ENCODE peak calls at places on chromosome 18, in four cellular contexts. One of them, this sample, is unnamed.

GRCh38 chr18:67517224-67517765 is 775 bp upstream of the DSEL start:
- DNase-seq in HepG2: no peak
- DNase-seq in GM12878: no peak
- DNase-seq in K562: no peak
- DNase-seq in this sample: no peak

GRCh38 chr18:11587432-11587831 is 22.0 kb upstream of the SLC35G4 start:
- DNase-seq in HepG2: no peak
- DNase-seq in GM12878: no peak
- DNase-seq in K562: no peak
- DNase-seq in this sample: no peak

GRCh38 chr18:48908916-48909315 is 41.8 kb downstream of the SMAD7 start:
- DNase-seq in HepG2: no peak
- DNase-seq in GM12878: no peak
- DNase-seq in K562: no peak
- DNase-seq in this sample: no peak

GRCh38 chr18:40357536-40357935 is 1597.5 kb upstream of the PIK3C3 start:
- DNase-seq in GM12878: no peak
- DNase-seq in HepG2: no peak
- DNase-seq in K562: no peak
- DNase-seq in this sample: no peak

GRCh38 chr18:23106575-23106974 is 28.7 kb upstream of the CABLES1 start:
- DNase-seq in HepG2: peak; percentile 78
- DNase-seq in GM12878: no peak
- DNase-seq in K562: no peak
- DNase-seq in this sample: peak; percentile 93

GRCh38 chr18:39701839-39702238 is 2136.2 kb upstream of the CELF4 start:
- DNase-seq in K562: no peak
- DNase-seq in HepG2: peak; percentile 88
- DNase-seq in GM12878: no peak
- DNase-seq in this sample: peak; percentile 8

GRCh38 chr18:36798738-36799473 is 29.9 kb downstream of the TPGS2 start:
- DNase-seq in HepG2: no peak
- DNase-seq in GM12878: no peak
- DNase-seq in K562: peak; percentile 55
- DNase-seq in this sample: no peak

GRCh38 chr18:21777814-21778213 is 37.2 kb downstream of the MIB1 start:
- DNase-seq in K562: no peak
- DNase-seq in GM12878: peak; percentile 31
- DNase-seq in HepG2: no peak
- DNase-seq in this sample: no peak

GRCh38 chr18:32315881-32316280 is 126.0 kb downstream of the MEP1B start:
- DNase-seq in HepG2: no peak
- DNase-seq in GM12878: no peak
- DNase-seq in K562: no peak
- DNase-seq in this sample: no peak

GRCh38 chr18:21826196-21826595 is 85.6 kb downstream of the MIB1 start:
- DNase-seq in GM12878: no peak
- DNase-seq in HepG2: no peak
- DNase-seq in K562: no peak
- DNase-seq in this sample: no peak

GRCh38 chr18:45383228-45383627 is 232.0 kb upstream of the SLC14A2 start:
- DNase-seq in K562: no peak
- DNase-seq in HepG2: no peak
- DNase-seq in GM12878: no peak
- DNase-seq in this sample: no peak

GRCh38 chr18:45521777-45522176 is 93.5 kb upstream of the SLC14A2 start:
- DNase-seq in HepG2: no peak
- DNase-seq in GM12878: no peak
- DNase-seq in K562: no peak
- DNase-seq in this sample: no peak

GRCh38 chr18:3060667-3061580 is 48.0 kb upstream of the LPIN2 start:
- DNase-seq in HepG2: peak; percentile 95
- DNase-seq in K562: no peak
- DNase-seq in GM12878: no peak
- DNase-seq in this sample: no peak

GRCh38 chr18:26702023-26702422 is 153.7 kb upstream of the KCTD1 start:
- DNase-seq in K562: no peak
- DNase-seq in HepG2: no peak
- DNase-seq in GM12878: no peak
- DNase-seq in this sample: no peak

GRCh38 chr18:32380559-32380958 is 90.1 kb downstream of the GAREM1 start:
- DNase-seq in GM12878: no peak
- DNase-seq in K562: no peak
- DNase-seq in HepG2: no peak
- DNase-seq in this sample: no peak

GRCh38 chr18:64164883-64165282 is 16.0 kb upstream of the LINC00305 start:
- DNase-seq in K562: no peak
- DNase-seq in HepG2: no peak
- DNase-seq in GM12878: no peak
- DNase-seq in this sample: no peak

GRCh38 chr18:64707052-64707451 is 558.2 kb upstream of the LINC00305 start:
- DNase-seq in K562: no peak
- DNase-seq in GM12878: no peak
- DNase-seq in HepG2: no peak
- DNase-seq in this sample: no peak

GRCh38 chr18:35247412-35248249 is 6.8 kb downstream of the ZNF397 start:
- DNase-seq in K562: no peak
- DNase-seq in GM12878: no peak
- DNase-seq in HepG2: no peak
- DNase-seq in this sample: no peak

GRCh38 chr18:77632738-77633137 is 383.1 kb downstream of the GALR1 start:
- DNase-seq in K562: no peak
- DNase-seq in HepG2: no peak
- DNase-seq in GM12878: no peak
- DNase-seq in this sample: no peak

GRCh38 chr18:26207937-26208336 is 18.3 kb upstream of the TAF4B start:
- DNase-seq in HepG2: no peak
- DNase-seq in K562: no peak
- DNase-seq in GM12878: no peak
- DNase-seq in this sample: no peak

GRCh38 chr18:39795350-39795749 is 2159.7 kb upstream of the PIK3C3 start:
- DNase-seq in K562: no peak
- DNase-seq in GM12878: no peak
- DNase-seq in HepG2: no peak
- DNase-seq in this sample: no peak

GRCh38 chr18:62602706-62603105 is 79.9 kb downstream of the ZCCHC2 start:
- DNase-seq in HepG2: no peak
- DNase-seq in GM12878: no peak
- DNase-seq in K562: no peak
- DNase-seq in this sample: no peak

DNA sequence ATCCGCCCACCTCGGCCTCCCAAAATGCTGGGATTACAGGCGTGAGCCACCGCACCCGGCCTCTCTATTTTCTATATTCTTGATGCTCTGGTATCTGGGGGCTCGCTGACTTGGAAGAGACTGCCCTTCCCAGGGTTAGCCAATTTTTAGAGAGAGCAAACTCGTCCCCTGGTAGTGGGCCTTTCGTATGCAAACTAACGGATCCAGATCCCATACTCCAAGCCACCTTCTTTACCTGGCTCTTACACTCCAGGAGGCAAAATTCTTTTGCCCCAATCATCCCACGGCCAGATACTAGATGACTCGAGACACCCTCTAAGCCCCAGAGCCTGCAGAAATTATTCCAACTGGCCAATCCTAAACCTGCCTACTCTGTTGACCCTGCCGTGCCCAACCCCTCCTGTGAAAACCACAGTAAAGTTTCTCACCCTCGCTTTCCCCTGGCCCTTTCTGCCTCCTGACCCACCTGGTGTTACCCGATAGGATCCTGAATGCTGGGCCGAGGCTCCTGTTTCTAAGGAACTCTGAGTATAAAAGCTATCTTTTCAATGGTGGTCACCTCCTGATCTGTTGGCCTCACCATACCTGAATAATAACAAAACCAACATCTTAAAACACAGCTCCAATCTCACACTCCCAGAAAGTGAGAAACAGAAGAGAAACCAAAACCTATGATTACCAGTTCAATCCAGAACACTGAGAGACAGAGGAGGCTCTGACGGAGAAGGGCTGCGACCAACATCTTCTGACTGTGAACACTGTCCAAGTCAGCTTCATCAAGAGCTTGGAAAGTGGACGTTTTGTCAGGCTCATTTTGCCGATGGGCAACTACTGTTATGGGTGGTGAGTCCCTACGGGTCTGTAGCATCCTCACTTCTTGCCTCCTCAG is 57.6 kb upstream of the ZNF532 start:
- DNase-seq in K562: no peak
- DNase-seq in GM12878: peak; percentile 56
- DNase-seq in HepG2: no peak
- DNase-seq in this sample: no peak
- H3K4me3 ChIP-seq in K562: no peak overlapping the region
- H3K4me3 ChIP-seq in GM12878: peak overlapping the region; percentile 24
- H3K4me3 ChIP-seq in HepG2: no peak overlapping the region
- H3K4me3 ChIP-seq in this sample: no peak overlapping the region

DNA sequence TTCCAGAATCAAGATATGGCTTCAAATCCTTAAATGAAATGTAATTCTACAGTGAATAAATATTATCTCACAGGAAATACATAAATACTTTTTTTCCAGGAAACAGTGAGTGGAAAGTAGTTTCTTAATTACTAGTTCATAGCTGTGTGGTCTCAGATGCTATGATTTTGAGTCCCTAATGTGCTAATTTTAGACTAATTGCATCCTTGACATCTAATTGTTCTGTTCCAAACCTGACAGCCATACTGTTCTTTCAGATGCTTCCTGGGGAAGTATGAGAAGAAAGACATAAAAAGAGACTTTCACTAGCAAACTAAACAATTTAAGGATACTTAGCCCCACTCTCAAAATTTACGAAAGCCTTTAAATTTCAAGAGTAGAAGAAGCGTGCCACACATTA is 350.9 kb upstream of the CDH20 start:
- DNase-seq in GM12878: no peak
- DNase-seq in HepG2: no peak
- DNase-seq in K562: no peak
- DNase-seq in this sample: no peak
- TF ChIP-seq HDAC2 in GM12878: no peak
- TF ChIP-seq HDAC2 in HepG2: no peak
- TF ChIP-seq HDAC2 in K562: no peak
- TF ChIP-seq HDAC2 in this sample: no peak

GRCh38 chr18:56233595-56233994 is 404.8 kb downstream of the TXNL1 start:
- DNase-seq in GM12878: no peak
- DNase-seq in K562: no peak
- DNase-seq in HepG2: no peak
- DNase-seq in this sample: no peak
- TF ChIP-seq MAX in GM12878: no peak
- TF ChIP-seq MAX in K562: no peak
- TF ChIP-seq MAX in HepG2: no peak
- TF ChIP-seq MAX in this sample: no peak

DNA sequence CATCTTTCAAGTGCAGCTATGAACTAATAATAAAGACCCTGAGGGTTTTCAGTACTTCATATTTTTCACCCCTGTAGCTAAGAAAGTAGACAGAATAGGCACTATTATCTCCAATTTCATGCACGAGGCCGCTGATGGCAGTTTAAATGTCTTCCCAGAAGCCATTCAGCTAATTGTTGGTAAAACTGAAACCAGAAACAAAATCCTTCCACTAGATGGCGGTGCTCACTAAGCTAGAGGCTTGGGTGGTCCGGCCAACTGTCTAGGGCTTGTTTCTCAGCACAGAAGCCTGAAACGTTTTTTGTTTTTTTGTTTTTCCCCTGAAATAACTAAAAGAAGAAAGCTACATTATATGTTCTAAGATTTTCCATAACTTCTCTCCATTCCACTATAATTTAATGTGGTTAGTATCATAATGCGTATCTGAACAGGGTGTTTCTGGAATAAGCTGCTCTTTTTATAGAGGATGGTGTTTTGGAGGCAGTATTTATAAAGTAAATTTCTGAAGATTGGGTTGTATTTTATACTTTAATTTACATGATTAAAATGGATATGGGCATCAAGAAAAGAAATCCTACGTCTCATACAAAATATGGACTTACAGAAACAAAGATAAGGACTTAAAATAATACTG is 159.4 kb downstream of the PIK3C3 start:
- DNase-seq in GM12878: peak; percentile 42
- DNase-seq in HepG2: peak; percentile 71
- DNase-seq in K562: peak; percentile 24
- DNase-seq in this sample: peak; percentile 51
- H3K4me3 ChIP-seq in GM12878: no peak overlapping the region
- H3K4me3 ChIP-seq in HepG2: peak overlapping the region; percentile 42
- H3K4me3 ChIP-seq in K562: no peak overlapping the region
- H3K4me3 ChIP-seq in this sample: no peak overlapping the region

DNA sequence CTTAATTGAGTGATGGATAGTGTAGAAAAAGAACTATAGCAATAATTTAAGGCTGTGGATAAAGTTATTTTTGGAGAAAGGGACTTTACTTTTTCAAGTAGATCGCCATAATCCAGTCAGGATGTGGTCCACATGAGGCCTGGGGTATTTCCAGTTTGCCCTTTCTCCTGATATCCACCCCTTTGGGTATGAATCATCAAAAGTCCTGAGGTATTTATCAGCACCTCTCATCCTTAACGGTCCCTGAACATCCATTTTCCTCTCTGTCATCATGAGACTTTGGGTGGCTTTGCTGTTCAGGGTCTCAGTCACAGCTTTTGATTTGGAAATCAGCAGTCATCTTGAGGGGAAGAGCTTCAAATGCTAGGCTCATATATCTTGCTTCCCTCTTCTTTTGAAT is 39.3 kb upstream of the ELAC1 start:
- DNase-seq in GM12878: no peak
- DNase-seq in HepG2: no peak
- DNase-seq in K562: peak; percentile 23
- DNase-seq in this sample: no peak
- TF ChIP-seq HDAC2 in GM12878: no peak
- TF ChIP-seq HDAC2 in HepG2: no peak
- TF ChIP-seq HDAC2 in K562: no peak
- TF ChIP-seq HDAC2 in this sample: no peak

GRCh38 chr18:59686260-59686659 is 11.0 kb downstream of the CCBE1 start:
- DNase-seq in K562: no peak
- DNase-seq in HepG2: no peak
- DNase-seq in GM12878: no peak
- DNase-seq in this sample: no peak

GRCh38 chr18:59685501-59685900 is 11.7 kb downstream of the CCBE1 start:
- DNase-seq in HepG2: no peak
- DNase-seq in GM12878: no peak
- DNase-seq in K562: no peak
- DNase-seq in this sample: no peak

GRCh38 chr18:59681051-59681450 is 16.2 kb downstream of the CCBE1 start:
- DNase-seq in GM12878: no peak
- DNase-seq in HepG2: no peak
- DNase-seq in K562: no peak
- DNase-seq in this sample: no peak

DNA sequence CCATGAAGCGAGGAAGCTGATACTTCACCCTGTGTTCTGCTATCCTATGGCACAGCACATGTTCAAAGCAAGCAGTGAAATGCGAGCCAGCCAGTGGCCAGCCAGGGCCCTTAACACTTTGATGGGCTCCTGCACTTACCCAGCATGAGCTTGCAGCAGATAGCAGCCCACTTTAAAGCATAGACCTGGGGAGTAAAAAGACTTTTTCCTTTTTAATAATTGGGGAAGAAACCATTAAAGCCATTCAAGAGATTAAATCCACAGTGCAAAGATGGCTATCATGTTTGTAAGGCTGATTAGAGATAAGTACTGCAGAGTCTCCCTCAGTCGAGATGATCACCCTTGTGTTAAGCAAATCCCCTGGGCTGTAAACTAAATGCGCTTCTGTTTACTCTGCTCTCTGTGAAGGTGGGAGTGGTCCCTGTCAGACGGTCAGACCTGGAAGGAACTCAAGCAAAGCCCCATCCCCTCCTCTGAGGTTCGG is 15.7 kb downstream of the CCBE1 start:
- DNase-seq in GM12878: no peak
- DNase-seq in HepG2: no peak
- DNase-seq in K562: no peak
- DNase-seq in this sample: no peak
- TF ChIP-seq MAX in GM12878: no peak
- TF ChIP-seq MAX in HepG2: no peak
- TF ChIP-seq MAX in K562: no peak
- TF ChIP-seq MAX in this sample: no peak